ENCODE peak calls at places on chromosome 17, in nine cellular contexts. R is activated T-cell treated with anti-CD3 and anti-CD28 coated beads, Interleukin-2, amount 50 U/mL, for 1 hour; O is activated T-helper 1 cell treated with anti-CD3 and anti-CD28 coated beads, Interleukin-2, amount 50 U/mL, for 16 hours; T is NCI-H1092 treated with DMSO at 0.1 percent for 48 hours; V is amniotic stem cell; C is OCI-LY7; H is epithelial cell of prostate; D is cardiac muscle cell; Z is EH. E is an unnamed sample.

GRCh38 chr17:65474658-65475057 is 86.8 kb downstream of the AXIN2 start:
- DNase-seq in O (no peak), T (no peak), H (no peak), V (no peak), C (no peak), Z (no peak), R (no peak), D (no peak), E (no peak)

GRCh38 chr17:55693244-55694216 is 29.1 kb downstream of the TMEM100 start:
- DNase-seq in O (no peak), V (no peak), C (no peak), R (no peak), D (peak), T (peak), H (no peak), Z (peak), E (no peak)

GRCh38 chr17:81400154-81400938 is 5.1 kb downstream of the BAHCC1 start:
- DNase-seq in D (peak), C (no peak), O (no peak), Z (peak), R (no peak), H (no peak), V (no peak), T (no peak), E (no peak)

GRCh38 chr17:81923302-81924260 is 4.0 kb downstream of the MAFG start:
- DNase-seq in H (no peak), Z (peak), C (no peak), O (no peak), D (peak), V (peak), T (no peak), R (no peak), E (peak)

GRCh38 chr17:50322271-50322670 is 23.7 kb upstream of the XYLT2 start:
- DNase-seq in R (no peak), T (no peak), V (no peak), H (no peak), Z (no peak), D (peak), O (no peak), C (no peak), E (no peak)

GRCh38 chr17:31320231-31320630 is 1.2 kb downstream of the EVI2A start:
- DNase-seq in O (no peak), C (peak), T (no peak), Z (no peak), H (no peak), D (no peak), V (no peak), R (no peak), E (no peak)

GRCh38 chr17:58813712-58814111 is 58.1 kb downstream of the PPM1E start:
- DNase-seq in R (no peak), O (no peak), T (no peak), Z (no peak), D (no peak), V (no peak), H (no peak), C (no peak), E (no peak)

GRCh38 chr17:40551874-40552768 is 13.2 kb downstream of the CCR7 start:
- DNase-seq in Z (peak), H (no peak), O (no peak), C (no peak), R (peak), V (peak), T (no peak), D (peak), E (no peak)

GRCh38 chr17:44664867-44665266 is 8.6 kb downstream of the MEIOC start:
- DNase-seq in D (no peak), T (no peak), H (no peak), C (no peak), R (no peak), Z (no peak), V (no peak), O (no peak), E (no peak)